ENCODE peak calls at places on chromosomes 11 and 22, in eight cellular contexts. U is DMS53; H is hypothalamus; V is NCI-H1436; Q is heart right ventricle; B is osteocyte; C is stimulated activated CD8-positive, alpha-beta memory T cell treated with anti-CD3 and anti-CD28 coated beads, Interleukin-4, amount 100 ng/mL, for 24 hours; R is heart left ventricle. F is an unnamed sample.

GRCh38 chr11:45563801-45564200 is 101.6 kb downstream of the CHST1 start:
- DNase-seq in U (no peak), H (peak; percentile 2), V (no peak), Q (no peak), B (no peak), C (no peak), R (no peak), F (no peak)

GRCh38 chr11:36062796-36063380 is 119.0 kb downstream of the LDLRAD3 start:
- DNase-seq in U (no peak), H (no peak), V (no peak), Q (no peak), B (no peak), C (no peak), R (no peak), F (no peak)

GRCh38 chr11:126679033-126679432 is 321.5 kb downstream of the KIRREL3 start:
- DNase-seq in U (no peak), H (no peak), V (no peak), Q (no peak), B (no peak), C (no peak), R (no peak), F (no peak)

GRCh38 chr11:117809236-117810055 is 12.4 kb upstream of the DSCAML1 start:
- DNase-seq in U (peak; percentile 90), H (peak; percentile 82), V (peak; percentile 75), Q (peak; percentile 80), B (no peak), C (no peak), R (peak; percentile 84), F (no peak)

GRCh38 chr22:42363851-42364250 is 68.4 kb downstream of the NFAM1 start:
- DNase-seq in U (no peak), H (no peak), V (no peak), Q (no peak), B (no peak), C (no peak), R (no peak), F (no peak)

GRCh38 chr11:825366-826231 is 2.1 kb upstream of the CRACR2B start:
- DNase-seq in U (peak; percentile 62), H (no peak), V (no peak), Q (no peak), B (no peak), C (no peak), R (no peak), F (no peak)

GRCh38 chr11:11313902-11314692 is 39.0 kb downstream of the CSNK2A3 start:
- DNase-seq in U (no peak), H (no peak), V (no peak), Q (peak; percentile 61), B (no peak), C (no peak), R (peak; percentile 68), F (no peak)

GRCh38 chr11:131914299-131914902 is 544.0 kb downstream of the NTM start:
- DNase-seq in U (peak; percentile 39), H (no peak), V (no peak), Q (no peak), B (no peak), C (no peak), R (no peak), F (no peak)